ENCODE peak calls at places on chromosome 5, in eight cellular contexts. Q is activated CD4-positive, alpha-beta T cell treated with anti-CD3 and anti-CD28 coated beads for 48 hours; G is left cardiac atrium; N is stimulated activated CD8-positive, alpha-beta memory T cell treated with anti-CD3 and anti-CD28 coated beads, Interleukin-2, amount 100 ng/mL, for 48 hours; F is astrocyte of the spinal cord; W is AG08396; P is PC-3; Y is mammary epithelial cell. M is an unnamed sample.

GRCh38 chr5:71586052-71586940 is 844 bp upstream of the MCCC2 start:
- DNase-seq in Q (no peak), G (no peak), N (no peak), F (no peak), W (peak; percentile 10), P (no peak), Y (peak; percentile 64), M (no peak)

GRCh38 chr5:151094054-151094858 is 13.4 kb upstream of the TNIP1 start:
- DNase-seq in Q (peak; percentile 78), G (no peak), N (peak; percentile 60), F (no peak), W (no peak), P (peak; percentile 63), Y (peak; percentile 82), M (no peak)

GRCh38 chr5:112628219-112628618 is 109.5 kb upstream of the APC start:
- DNase-seq in Q (no peak), G (no peak), N (no peak), F (no peak), W (no peak), P (no peak), Y (no peak), M (peak; percentile 33)

GRCh38 chr5:84403773-84404172 is 19.1 kb upstream of the EDIL3 start:
- DNase-seq in Q (no peak), G (no peak), N (no peak), F (peak; percentile 97), W (peak; percentile 41), P (peak; percentile 81), Y (peak; percentile 96), M (no peak)

GRCh38 chr5:168727547-168728120 is 148.5 kb upstream of the PANK3 start:
- DNase-seq in Q (no peak), G (no peak), N (no peak), F (no peak), W (no peak), P (no peak), Y (no peak), M (no peak)

GRCh38 chr5:160159991-160160826 is 41.0 kb upstream of the PWWP2A start:
- DNase-seq in Q (no peak), G (no peak), N (no peak), F (peak; percentile 76), W (no peak), P (no peak), Y (peak; percentile 21), M (no peak)

GRCh38 chr5:32020271-32020670 is 153.8 kb downstream of the GOLPH3 start:
- DNase-seq in Q (no peak), G (no peak), N (no peak), F (no peak), W (no peak), P (no peak), Y (no peak), M (no peak)

GRCh38 chr5:125659316-125660071 is 763.7 kb upstream of the GRAMD2B start:
- DNase-seq in Q (no peak), G (no peak), N (no peak), F (peak; percentile 85), W (no peak), P (no peak), Y (no peak), M (no peak)

GRCh38 chr5:16992006-16992405 is 55.9 kb upstream of the MYO10 start:
- DNase-seq in Q (no peak), G (no peak), N (no peak), F (peak; percentile 85), W (peak; percentile 53), P (peak; percentile 53), Y (peak; percentile 95), M (no peak)

GRCh38 chr5:179914032-179914755 is 6.5 kb upstream of the TBC1D9B start:
- DNase-seq in Q (no peak), G (no peak), N (no peak), F (peak; percentile 35), W (peak; percentile 41), P (peak; percentile 91), Y (peak; percentile 88), M (no peak)

GRCh38 chr5:150125334-150125733 is 30.3 kb downstream of the PDGFRB start:
- DNase-seq in Q (no peak), G (no peak), N (no peak), F (no peak), W (no peak), P (no peak), Y (no peak), M (no peak)

GRCh38 chr5:102218159-102218558 is 77.9 kb downstream of the SLCO4C1 start:
- DNase-seq in Q (no peak), G (no peak), N (no peak), F (no peak), W (no peak), P (no peak), Y (no peak), M (no peak)

GRCh38 chr5:23014251-23014650 is 161.1 kb upstream of the CDH12 start:
- DNase-seq in Q (no peak), G (no peak), N (no peak), F (no peak), W (no peak), P (no peak), Y (no peak), M (no peak)

GRCh38 chr5:117652001-117652639 is 1077.5 kb upstream of the SEMA6A start:
- DNase-seq in Q (no peak), G (no peak), N (no peak), F (peak; percentile 13), W (no peak), P (no peak), Y (no peak), M (no peak)

GRCh38 chr5:160173-160510 is 31.2 kb upstream of the LRRC14B start:
- DNase-seq in Q (no peak), G (peak; percentile 10), N (no peak), F (peak; percentile 88), W (no peak), P (no peak), Y (no peak), M (no peak)

GRCh38 chr5:15740383-15740782 is 240.4 kb downstream of the FBXL7 start:
- DNase-seq in Q (no peak), G (no peak), N (no peak), F (no peak), W (no peak), P (no peak), Y (no peak), M (no peak)

M was measured in thyroid gland.